ENCODE peak calls at places on chromosome 14, in five cellular contexts. D is breast epithelium, Y is suprapubic skin, N is heart left ventricle, K is H1. W is an unnamed sample.

GRCh38 chr14:59182641-59183040 is 5.8 kb upstream of the DAAM1 start:
- DNase-seq in D (no peak), Y (no peak), N (no peak), K (no peak), W (no peak)

GRCh38 chr14:75888933-75889332 is 92.9 kb downstream of the TGFB3 start:
- DNase-seq in D (no peak), Y (no peak), N (no peak), K (no peak), W (no peak)

GRCh38 chr14:41385787-41386186 is 220.9 kb upstream of the LRFN5 start:
- DNase-seq in D (no peak), Y (no peak), N (no peak), K (no peak), W (no peak)

GRCh38 chr14:72708708-72709475 is 185.0 kb downstream of the DPF3 start:
- DNase-seq in D (no peak), Y (no peak), N (no peak), K (no peak), W (no peak)

GRCh38 chr14:53044486-53044885 is 93.6 kb upstream of the FERMT2 start:
- DNase-seq in D (no peak), Y (no peak), N (no peak), K (no peak), W (no peak)

GRCh38 chr14:60206837-60207533 is 41.8 kb upstream of the DHRS7 start:
- DNase-seq in D (no peak), Y (no peak), N (no peak), K (no peak), W (no peak)

GRCh38 chr14:32342854-32343200 is 13.7 kb downstream of the AKAP6 start:
- DNase-seq in D (no peak), Y (no peak), N (no peak), K (no peak), W (no peak)

GRCh38 chr14:62117718-62118164 is 355.5 kb downstream of the SNAPC1 start:
- DNase-seq in D (no peak), Y (no peak), N (no peak), K (no peak), W (no peak)

GRCh38 chr14:85416771-85417170 is 113.2 kb upstream of the FLRT2 start:
- DNase-seq in D (no peak), Y (no peak), N (no peak), K (no peak), W (no peak)

GRCh38 chr14:81818271-81818670 is 284.6 kb upstream of the SEL1L start:
- DNase-seq in D (no peak), Y (no peak), N (no peak), K (no peak), W (no peak)

GRCh38 chr14:92122761-92123160 is 992 bp downstream of the CPSF2 start:
- DNase-seq in D (no peak), Y (no peak), N (no peak), K (no peak), W (no peak)

GRCh38 chr14:87108726-87109125 is 884.3 kb downstream of the GALC start:
- DNase-seq in D (no peak), Y (no peak), N (no peak), K (no peak), W (no peak)

GRCh38 chr14:93962701-93963601 is 13.4 kb downstream of the ASB2 start:
- DNase-seq in D (no peak), Y (no peak), N (no peak), K (no peak), W (peak; percentile 85)

GRCh38 chr14:32939254-32940065 is 781 bp downstream of the NPAS3 start:
- DNase-seq in D (peak; percentile 75), Y (peak; percentile 83), N (peak; percentile 83), K (no peak), W (peak; percentile 65)

GRCh38 chr14:81516941-81517797 is 16.5 kb downstream of the SEL1L start:
- DNase-seq in D (no peak), Y (no peak), N (no peak), K (no peak), W (no peak)

GRCh38 chr14:93961610-93962009 is 14.8 kb downstream of the ASB2 start:
- DNase-seq in D (no peak), Y (no peak), N (no peak), K (no peak), W (no peak)

GRCh38 chr14:21095430-21096205 is 2.8 kb downstream of the ZNF219 start:
- DNase-seq in D (no peak), Y (no peak), N (no peak), K (no peak), W (no peak)

GRCh38 chr14:69260246-69260978 is 454 bp downstream of the GALNT16 start:
- DNase-seq in D (no peak), Y (no peak), N (no peak), K (no peak), W (no peak)

GRCh38 chr14:89792489-89793366 is 161.8 kb downstream of the EFCAB11 start:
- DNase-seq in D (no peak), Y (no peak), N (no peak), K (no peak), W (peak; percentile 88)

GRCh38 chr14:54189358-54190354 is 207.2 kb upstream of the CDKN3 start:
- DNase-seq in D (no peak), Y (no peak), N (no peak), K (no peak), W (no peak)

GRCh38 chr14:29215853-29216252 is 449.3 kb downstream of the FOXG1 start:
- DNase-seq in D (no peak), Y (no peak), N (no peak), K (no peak), W (no peak)

GRCh38 chr14:100737526-100737925 is 10.8 kb downstream of the DLK1 start:
- DNase-seq in D (peak; percentile 15), Y (peak; percentile 65), N (peak; percentile 11), K (no peak), W (no peak)

GRCh38 chr14:33799705-33800269 is 151.1 kb downstream of the EGLN3 start:
- DNase-seq in D (no peak), Y (no peak), N (no peak), K (no peak), W (no peak)

GRCh38 chr14:54866588-54866987 is 36.0 kb downstream of the GCH1 start:
- DNase-seq in D (no peak), Y (no peak), N (no peak), K (no peak), W (no peak)

GRCh38 chr14:69270795-69271708 is 11.1 kb downstream of the GALNT16 start:
- DNase-seq in D (no peak), Y (no peak), N (no peak), K (no peak), W (no peak)

GRCh38 chr14:61761557-61761956 is 663 bp upstream of the SNAPC1 start:
- DNase-seq in D (no peak), Y (no peak), N (no peak), K (no peak), W (no peak)

GRCh38 chr14:95314609-95315008 is 5.1 kb downstream of the CLMN start:
- DNase-seq in D (peak; percentile 70), Y (no peak), N (no peak), K (no peak), W (no peak)

GRCh38 chr14:21106506-21107359 is 5.9 kb downstream of the TMEM253 start:
- DNase-seq in D (peak; percentile 77), Y (peak; percentile 88), N (peak; percentile 80), K (peak; percentile 70), W (peak; percentile 63)

GRCh38 chr14:50542941-50543418 is 10.6 kb upstream of the MAP4K5 start:
- DNase-seq in D (no peak), Y (no peak), N (no peak), K (no peak), W (no peak)

GRCh38 chr14:92362781-92363235 is 39.8 kb downstream of the SLC24A4 start:
- DNase-seq in D (no peak), Y (no peak), N (no peak), K (no peak), W (no peak)

GRCh38 chr14:40889126-40889525 is 717.5 kb upstream of the LRFN5 start:
- DNase-seq in D (no peak), Y (no peak), N (no peak), K (no peak), W (no peak)

GRCh38 chr14:104115691-104116543 is 22.5 kb upstream of the KIF26A start:
- DNase-seq in D (peak; percentile 54), Y (peak; percentile 79), N (no peak), K (no peak), W (no peak)
- H3K27me3 ChIP-seq in D (peaks cover 5% of the 10 kb centered on the region), Y (peaks cover 54% of the 10 kb centered on the region), N (peaks cover 53% of the 10 kb centered on the region), K (peaks cover 24% of the 10 kb centered on the region), W (peaks cover 43% of the 10 kb centered on the region)

GRCh38 chr14:103142031-103142430 is 18.8 kb downstream of the TNFAIP2 start:
- DNase-seq in D (no peak), Y (no peak), N (no peak), K (no peak), W (no peak)

GRCh38 chr14:103143535-103143934 is 20.3 kb downstream of the TNFAIP2 start:
- DNase-seq in D (no peak), Y (no peak), N (no peak), K (no peak), W (no peak)

GRCh38 chr14:103146141-103146709 is 23.0 kb downstream of the TNFAIP2 start:
- DNase-seq in D (no peak), Y (no peak), N (no peak), K (no peak), W (no peak)

GRCh38 chr14:103142903-103143302 is 19.6 kb downstream of the TNFAIP2 start:
- DNase-seq in D (no peak), Y (no peak), N (no peak), K (no peak), W (no peak)

DNA sequence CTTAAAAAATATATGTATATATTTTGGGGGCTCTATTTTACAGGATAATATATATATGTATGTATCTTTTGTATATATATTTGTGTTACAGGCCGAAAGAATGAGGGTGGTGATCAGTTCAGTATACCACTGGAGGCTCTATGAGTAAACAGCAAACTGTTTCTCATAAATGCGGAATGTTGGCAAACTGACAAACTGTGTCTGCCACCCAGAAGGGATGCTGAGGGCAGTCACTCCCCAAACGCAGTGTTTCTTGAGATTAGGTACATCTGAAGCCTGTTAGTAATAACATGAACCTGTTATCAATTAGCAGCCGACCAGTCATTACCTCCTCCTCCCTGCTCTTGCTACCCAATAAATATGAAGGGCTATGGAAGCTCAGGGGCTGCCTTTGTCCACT is 20.8 kb downstream of the TNFAIP2 start:
- DNase-seq in D (no peak), Y (no peak), N (no peak), K (no peak), W (no peak)
- H3K4me3 ChIP-seq in D (no peak overlapping the region), Y (no peak overlapping the region), N (no peak overlapping the region), K (no peak overlapping the region), W (no peak overlapping the region)

GRCh38 chr14:102089621-102090343 is 2.9 kb upstream of the HSP90AA1 start:
- DNase-seq in D (no peak), Y (no peak), N (no peak), K (no peak), W (no peak)

GRCh38 chr14:102087762-102088011 is 843 bp upstream of the HSP90AA1 start:
- DNase-seq in D (no peak), Y (no peak), N (no peak), K (no peak), W (no peak)

GRCh38 chr14:102086972-102087761 is at the start of gene HSP90AA1:
- DNase-seq in D (peak; percentile 95), Y (peak; percentile 97), N (peak; percentile 95), K (peak; percentile 73), W (peak; percentile 93)

GRCh38 chr14:102086346-102086971 is 385 bp downstream of the HSP90AA1 start:
- DNase-seq in D (no peak), Y (no peak), N (peak; percentile 67), K (no peak), W (no peak)

GRCh38 chr14:102088012-102088792 is 1.4 kb upstream of the HSP90AA1 start:
- DNase-seq in D (no peak), Y (no peak), N (peak; percentile 69), K (peak; percentile 65), W (peak; percentile 28)
- TF ChIP-seq POLR2A in D (no peak), Y (no peak), N (no peak), K (peak; percentile 56), W (peak; percentile 6)

GRCh38 chr14:68244272-68244975 is 424.8 kb downstream of the RAD51B start:
- DNase-seq in D (no peak), Y (no peak), N (no peak), K (no peak), W (no peak)
- H3K27me3 ChIP-seq in D (no peaks in the 10 kb centered on the region), Y (no peaks in the 10 kb centered on the region), N (no peaks in the 10 kb centered on the region), K (no peaks in the 10 kb centered on the region), W (no peaks in the 10 kb centered on the region)

W was measured in gastrocnemius medialis.